ENCODE peak calls at places on chromosomes 3 and 15, in five cellular contexts. I is HepG2, V is GM12878, S is HCT116, F is K562. J is an unnamed sample.

GRCh38 chr3:172203522-172204258 is 164.3 kb downstream of the FNDC3B start:
- DNase-seq in I (peak; percentile 98), V (no peak), S (no peak), F (no peak), J (no peak)

GRCh38 chr15:42490246-42490742 is 647 bp downstream of the ZNF106 start:
- DNase-seq in I (no peak), S (no peak), V (no peak), F (no peak), J (no peak)

GRCh38 chr15:70133781-70134180 is 36.1 kb upstream of the TLE3 start:
- DNase-seq in V (no peak), I (no peak), S (no peak), F (no peak), J (no peak)

GRCh38 chr3:171901615-171902312 is 58.6 kb downstream of the TMEM212 start:
- DNase-seq in I (peak; percentile 20), F (no peak), V (no peak), S (no peak), J (no peak)

GRCh38 chr15:87038404-87038803 is 958.7 kb downstream of the AGBL1 start:
- DNase-seq in F (no peak), V (no peak), S (no peak), I (no peak), J (peak; percentile 48)

GRCh38 chr15:26773917-26774316 is 1.1 kb upstream of the GABRB3 start:
- DNase-seq in V (no peak), F (no peak), S (no peak), I (no peak), J (no peak)

GRCh38 chr15:36590838-36591237 is 11.4 kb downstream of the CDIN1 start:
- DNase-seq in F (no peak), V (no peak), I (no peak), S (no peak), J (no peak)

GRCh38 chr15:68335251-68335650 is 57.7 kb downstream of the FEM1B start:
- DNase-seq in I (no peak), V (no peak), F (no peak), S (no peak), J (no peak)

GRCh38 chr3:194375921-194376570 is 6.5 kb upstream of the LRRC15 start:
- DNase-seq in F (no peak), S (no peak), I (no peak), V (no peak), J (no peak)

GRCh38 chr15:98955331-98955730 is 52.3 kb downstream of the PGPEP1L start:
- DNase-seq in I (no peak), V (no peak), S (no peak), F (no peak), J (no peak)

GRCh38 chr15:74783072-74783807 is 1.4 kb downstream of the CSK start:
- DNase-seq in I (no peak), F (peak; percentile 52), S (no peak), V (no peak), J (no peak)

GRCh38 chr3:190862209-190863118 is at the start of gene GMNC:
- DNase-seq in I (peak; percentile 38), V (no peak), F (no peak), S (peak; percentile 82), J (no peak)

GRCh38 chr3:41111011-41111410 is 88.3 kb upstream of the CTNNB1 start:
- DNase-seq in S (no peak), F (no peak), I (peak; percentile 13), V (no peak), J (no peak)

GRCh38 chr3:4983739-4984510 is 4.7 kb downstream of the BHLHE40 start:
- DNase-seq in I (no peak), S (peak; percentile 73), V (peak; percentile 95), F (peak; percentile 55), J (no peak)

GRCh38 chr15:80744826-80745225 is 34.3 kb upstream of the CEMIP start:
- DNase-seq in V (no peak), F (no peak), S (no peak), I (no peak), J (no peak)

GRCh38 chr3:66428733-66429132 is 72.1 kb downstream of the LRIG1 start:
- DNase-seq in I (no peak), F (no peak), V (no peak), S (no peak), J (no peak)

GRCh38 chr3:113602256-113602655 is 69.9 kb downstream of the SIDT1 start:
- DNase-seq in S (no peak), V (no peak), I (no peak), F (no peak), J (no peak)

GRCh38 chr3:107957506-107957905 is 133.3 kb downstream of the CD47 start:
- DNase-seq in F (no peak), I (no peak), S (no peak), V (no peak), J (no peak)

GRCh38 chr3:158864492-158864891 is 62.6 kb downstream of the MFSD1 start:
- DNase-seq in V (no peak), S (no peak), F (no peak), I (no peak), J (no peak)

GRCh38 chr3:55720614-55721013 is 233.5 kb upstream of the WNT5A start:
- DNase-seq in I (no peak), F (no peak), S (no peak), V (no peak), J (no peak)

GRCh38 chr3:981156-981555 is 111.7 kb upstream of the CNTN6 start:
- DNase-seq in V (no peak), F (no peak), S (no peak), I (no peak), J (no peak)

GRCh38 chr15:83068054-83068453 is 1.0 kb upstream of the BTBD1 start:
- DNase-seq in V (no peak), I (no peak), S (no peak), F (no peak), J (no peak)

GRCh38 chr15:78228356-78228996 is 5.9 kb downstream of the ACSBG1 start:
- DNase-seq in I (no peak), S (no peak), F (no peak), V (no peak), J (no peak)

GRCh38 chr3:139353920-139354556 is 10.2 kb downstream of the MRPS22 start:
- DNase-seq in V (no peak), S (peak; percentile 60), I (peak; percentile 62), F (peak; percentile 63), J (no peak)

GRCh38 chr15:29141908-29142747 is 127.5 kb downstream of the NSMCE3 start:
- DNase-seq in S (no peak), I (no peak), V (peak; percentile 21), F (no peak), J (peak; percentile 31)

GRCh38 chr15:56128081-56128480 is 115.6 kb downstream of the RFX7 start:
- DNase-seq in F (no peak), I (no peak), V (no peak), S (no peak), J (no peak)

GRCh38 chr15:63018639-63019038 is 23.9 kb upstream of the TPM1 start:
- DNase-seq in S (no peak), F (no peak), V (no peak), I (no peak), J (no peak)

GRCh38 chr3:52819936-52820335 is 10.5 kb downstream of the ITIH4 start:
- DNase-seq in S (no peak), I (no peak), F (no peak), V (no peak), J (no peak)

GRCh38 chr3:190339130-190339529 is 16.9 kb upstream of the CLDN1 start:
- DNase-seq in I (peak; percentile 37), V (peak; percentile 11), F (no peak), S (peak; percentile 18), J (no peak)

GRCh38 chr3:29012011-29012410 is 268.9 kb upstream of the RBMS3 start:
- DNase-seq in S (no peak), V (no peak), I (no peak), F (no peak), J (no peak)

GRCh38 chr15:25391971-25392733 is 46.7 kb downstream of the UBE3A start:
- DNase-seq in V (no peak), I (no peak), F (no peak), S (no peak), J (no peak)

GRCh38 chr3:195442573-195443390 is at the start of gene ACAP2:
- DNase-seq in V (peak; percentile 93), F (peak; percentile 100), S (peak; percentile 97), I (peak; percentile 96), J (peak; percentile 100)

GRCh38 chr3:46887980-46888494 is 10.5 kb downstream of the PTH1R start:
- DNase-seq in I (no peak), F (no peak), S (no peak), V (no peak), J (no peak)

GRCh38 chr3:64291345-64291744 is 66.1 kb upstream of the PRICKLE2 start:
- DNase-seq in F (no peak), V (no peak), S (no peak), I (no peak), J (no peak)
- TF ChIP-seq CEBPB in F (no peak), V (no peak), S (peak; percentile 15), I (peak; percentile 4), J (no peak)

DNA sequence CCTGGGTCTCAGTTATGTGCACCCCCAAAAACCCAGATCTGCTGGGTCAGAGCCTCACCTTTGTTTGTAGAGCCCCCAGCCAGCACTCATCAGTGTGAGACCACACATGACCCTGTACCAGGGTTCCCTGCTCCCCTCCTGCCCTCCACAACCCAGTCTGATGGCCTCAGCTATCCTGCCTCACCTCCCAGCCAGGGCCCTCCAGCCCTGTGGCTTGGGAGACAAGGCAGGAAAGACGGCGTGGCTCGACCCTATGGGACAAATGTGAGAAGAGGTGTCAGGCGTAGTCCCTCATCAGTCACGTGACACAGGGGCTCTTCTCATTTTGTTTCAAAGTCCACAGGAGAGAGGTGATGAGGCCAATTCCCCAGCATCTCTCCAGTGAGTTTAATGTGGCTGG is 28.3 kb upstream of the PRR23E start:
- DNase-seq in I (no peak), S (no peak), V (no peak), F (no peak), J (no peak)
- TF ChIP-seq JUND in I (no peak), S (no peak), V (no peak), F (no peak), J (no peak)

GRCh38 chr3:48068886-48069285 is 52.7 kb upstream of the MAP4 start:
- DNase-seq in V (no peak), S (no peak), F (no peak), I (no peak), J (no peak)
- TF ChIP-seq CEBPB in V (no peak), S (no peak), F (no peak), I (no peak), J (no peak)

GRCh38 chr15:93985173-93985572 is 246.2 kb upstream of the MCTP2 start:
- DNase-seq in S (no peak), F (no peak), V (no peak), I (no peak), J (no peak)

GRCh38 chr15:93989611-93990010 is 241.8 kb upstream of the MCTP2 start:
- DNase-seq in V (no peak), S (no peak), F (no peak), I (no peak), J (no peak)

GRCh38 chr15:93986400-93986984 is 244.9 kb upstream of the MCTP2 start:
- DNase-seq in V (no peak), I (no peak), F (no peak), S (no peak), J (no peak)

GRCh38 chr15:93985925-93986324 is 245.4 kb upstream of the MCTP2 start:
- DNase-seq in V (no peak), F (no peak), S (no peak), I (no peak), J (no peak)

DNA sequence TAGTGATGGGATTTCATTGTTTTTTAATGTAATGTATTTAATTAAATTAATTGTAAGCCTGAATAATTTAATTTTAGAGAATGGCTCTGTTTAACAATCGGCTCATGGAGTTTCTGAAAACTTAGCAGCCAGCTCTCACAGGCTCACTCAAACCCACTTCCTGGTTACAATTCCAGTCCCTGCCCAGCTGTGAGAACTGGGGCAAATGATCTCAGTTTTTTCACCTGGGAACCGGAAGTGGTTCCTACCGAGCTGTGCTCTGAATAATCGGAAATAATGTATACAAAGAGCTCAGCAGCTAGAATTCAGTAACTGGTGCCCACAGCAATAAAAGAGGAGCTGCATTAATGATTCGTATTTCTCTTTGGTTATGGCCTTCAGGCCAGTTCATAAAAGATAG is 244.3 kb upstream of the MCTP2 start:
- DNase-seq in S (no peak), I (no peak), F (no peak), V (no peak), J (no peak)
- TF ChIP-seq JUND in S (no peak), I (no peak), F (no peak), V (no peak), J (no peak)

J was measured in H1.